ENCODE peak calls at places on chromosomes 5 and 9, in five cellular contexts. L is HCT116, N is uterus, D is A549, B is body of pancreas. C is an unnamed sample.

GRCh38 chr5:110965773-110966581 is 105.5 kb upstream of the TSLP start:
- DNase-seq in L (no peak), N (no peak), D (no peak), B (no peak), C (no peak)

GRCh38 chr5:75366787-75367186 is 29.8 kb downstream of the HMGCR start:
- DNase-seq in L (no peak), N (no peak), D (no peak), B (no peak), C (no peak)

GRCh38 chr5:14168139-14168792 is 25.1 kb downstream of the TRIO start:
- DNase-seq in L (no peak), N (no peak), D (no peak), B (no peak), C (no peak)

GRCh38 chr9:133583586-133583985 is 25.6 kb downstream of the FAM163B start:
- DNase-seq in L (no peak), N (no peak), D (no peak), B (no peak), C (no peak)

GRCh38 chr9:94785211-94786169 is 59.0 kb downstream of the AOPEP start:
- DNase-seq in L (no peak), N (no peak), D (no peak), B (no peak), C (no peak)

GRCh38 chr5:8386889-8387288 is 517.9 kb downstream of the MTRR start:
- DNase-seq in L (no peak), N (no peak), D (no peak), B (no peak), C (no peak)

GRCh38 chr9:86298873-86299272 is 16.5 kb upstream of the ISCA1 start:
- DNase-seq in L (no peak), N (no peak), D (no peak), B (no peak), C (no peak)

GRCh38 chr9:16442622-16443021 is 427.8 kb downstream of the BNC2 start:
- DNase-seq in L (no peak), N (peak), D (peak), B (no peak), C (no peak)

GRCh38 chr9:69542942-69543704 is 129.0 kb downstream of the APBA1 start:
- DNase-seq in L (no peak), N (no peak), D (no peak), B (no peak), C (no peak)

GRCh38 chr5:178785999-178786398 is 55.5 kb upstream of the ZNF354A start:
- DNase-seq in L (no peak), N (no peak), D (peak), B (no peak), C (no peak)

DNA sequence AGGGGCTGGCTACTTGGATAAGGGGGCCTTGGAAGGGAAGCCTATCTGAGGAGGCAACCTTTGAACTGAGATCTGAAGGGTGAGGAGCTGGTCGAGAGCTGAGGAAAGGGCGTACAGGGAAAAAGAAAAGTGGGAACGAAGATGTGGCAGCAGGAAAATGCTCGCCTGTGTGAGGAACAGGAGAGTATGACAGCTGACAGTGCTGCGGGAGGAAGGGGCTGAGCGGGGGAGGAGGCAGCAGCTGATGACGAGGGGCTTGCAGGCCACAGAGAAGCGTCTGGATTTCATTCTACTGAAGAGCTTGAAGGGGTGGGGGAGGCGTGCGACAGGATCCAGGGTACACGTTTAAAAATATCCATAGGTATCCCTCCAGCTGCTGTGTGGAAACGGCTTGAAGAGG is 28.9 kb downstream of the SH3PXD2B start:
- DNase-seq in L (no peak), N (no peak), D (no peak), B (no peak), C (no peak)
- H3K27ac ChIP-seq in L (no peak), N (peak), D (no peak), B (no peak), C (peak)

GRCh38 chr9:99262949-99263418 is 40.9 kb downstream of the SEC61B start:
- DNase-seq in L (no peak), N (no peak), D (no peak), B (no peak), C (no peak)

GRCh38 chr9:99269429-99269828 is 47.3 kb downstream of the SEC61B start:
- DNase-seq in L (no peak), N (no peak), D (no peak), B (no peak), C (no peak)

GRCh38 chr9:99264070-99264469 is 42.0 kb downstream of the SEC61B start:
- DNase-seq in L (peak), N (no peak), D (no peak), B (no peak), C (no peak)

GRCh38 chr9:99261923-99262322 is 39.8 kb downstream of the SEC61B start:
- DNase-seq in L (no peak), N (no peak), D (no peak), B (no peak), C (no peak)

GRCh38 chr9:99266136-99267023 is 44.3 kb downstream of the SEC61B start:
- DNase-seq in L (peak), N (peak), D (peak), B (peak), C (peak)
- TF ChIP-seq POLR2A in L (no peak), N (no peak), D (no peak), B (no peak), C (no peak)

DNA sequence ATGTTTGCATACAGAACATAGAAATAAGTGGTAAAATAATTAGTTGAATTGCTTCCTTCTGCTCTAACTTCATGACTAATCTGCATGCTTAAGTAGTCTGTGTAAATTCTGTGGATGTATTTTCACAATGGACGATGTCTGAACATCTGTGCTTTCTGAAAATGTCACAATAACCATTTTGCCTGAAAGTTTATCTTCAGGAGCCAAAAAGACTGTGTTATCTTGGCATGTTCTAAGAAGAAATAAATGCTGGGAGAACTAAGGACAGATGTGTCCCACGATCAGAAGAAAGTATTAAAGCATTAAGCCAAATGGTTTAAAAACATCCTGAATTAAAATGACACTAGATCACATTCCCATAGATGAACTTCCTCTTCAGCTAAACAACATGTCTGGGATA is 397.6 kb downstream of the SPOCK1 start:
- DNase-seq in L (no peak), N (no peak), D (no peak), B (no peak), C (no peak)
- TF ChIP-seq CTCF in L (no peak), N (no peak), D (no peak), B (no peak), C (no peak)

GRCh38 chr5:77937015-77937908 is 161.1 kb upstream of the TBCA start:
- DNase-seq in L (no peak), N (no peak), D (no peak), B (no peak), C (no peak)

GRCh38 chr5:77936365-77936693 is 160.2 kb upstream of the TBCA start:
- DNase-seq in L (no peak), N (no peak), D (no peak), B (no peak), C (no peak)

DNA sequence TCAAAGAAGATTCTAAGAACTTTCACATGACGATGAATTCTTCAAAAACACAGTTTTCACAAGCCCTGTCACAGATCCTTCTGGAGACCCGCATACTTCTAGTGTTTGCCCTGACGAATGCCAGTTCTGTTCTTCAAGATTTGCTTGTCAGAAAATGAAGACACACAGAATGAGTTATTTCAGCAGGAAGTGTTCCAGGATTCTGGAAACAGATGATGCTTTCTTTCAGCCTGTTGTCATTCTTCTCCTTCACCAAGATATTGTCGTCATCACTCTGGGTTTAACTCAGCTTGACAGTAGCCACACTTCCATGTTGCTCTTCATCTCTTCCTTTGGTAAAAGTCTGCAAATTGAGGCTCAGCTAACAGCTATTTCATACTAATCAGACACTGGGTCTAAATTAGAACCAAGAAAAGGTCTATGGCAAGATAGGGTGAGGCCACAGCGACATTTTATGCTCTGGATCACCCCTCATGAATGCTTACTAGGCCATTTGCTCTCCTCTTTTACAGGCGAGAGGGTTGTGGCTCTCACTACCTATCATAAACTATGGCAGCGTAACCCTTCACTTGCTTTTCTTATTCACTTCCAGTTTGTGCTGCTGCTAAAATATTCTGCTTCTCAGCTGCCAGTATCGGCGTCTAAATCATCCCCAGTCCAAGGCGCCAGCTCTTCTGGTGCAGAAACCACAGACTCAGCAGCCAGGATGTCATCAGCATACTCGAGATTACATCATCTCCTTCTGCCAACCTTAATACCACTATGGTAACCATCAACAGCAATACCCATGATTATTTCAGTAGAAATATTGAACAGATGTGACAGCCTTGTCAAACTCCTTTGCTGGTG is 159.6 kb upstream of the TBCA start:
- DNase-seq in L (no peak), N (no peak), D (no peak), B (no peak), C (no peak)
- H3K27ac ChIP-seq in L (no peak), N (no peak), D (no peak), B (no peak), C (peak)

GRCh38 chr9:129884220-129885017 is 49.2 kb downstream of the USP20 start:
- DNase-seq in L (peak), N (peak), D (peak), B (peak), C (peak)
- TF ChIP-seq POLR2A in L (peak), N (peak), D (peak), B (peak), C (peak)

GRCh38 chr5:135750506-135750905 is 84.0 kb upstream of the SLC25A48 start:
- DNase-seq in L (no peak), N (no peak), D (no peak), B (no peak), C (no peak)
- TF ChIP-seq CTCF in L (peak), N (no peak), D (no peak), B (no peak), C (no peak)

C was measured in transverse colon.